ENCODE peak calls at places on chromosome 15, in six cellular contexts. P is activated T-cell treated with anti-CD3 and anti-CD28 coated beads, Interleukin-2, amount 50 U/mL, for 4 hours; F is NCI-H1694 treated with DMSO at 0.1 percent for 48 hours; M is thyroid gland; V is T follicular helper cell; A is DMS153. J is an unnamed sample.
A peak's percentile ranks its signal among the peaks of the same experiment; 100 is the strongest.

GRCh38 chr15:99051308-99051707 is 43.7 kb upstream of the PGPEP1L start:
- DNase-seq in P (no peak), F (no peak), M (no peak), V (no peak), A (no peak), J (no peak)

GRCh38 chr15:74531144-74531811 is 9.7 kb upstream of the ARID3B start:
- DNase-seq in P (no peak), F (no peak), M (no peak), V (no peak), A (no peak), J (peak; percentile 93)

GRCh38 chr15:42491540-42492225 is 742 bp upstream of the ZNF106 start:
- DNase-seq in P (no peak), F (no peak), M (no peak), V (no peak), A (no peak), J (no peak)

GRCh38 chr15:80371924-80372323 is 32.3 kb upstream of the ARNT2 start:
- DNase-seq in P (no peak), F (no peak), M (no peak), V (no peak), A (no peak), J (no peak)

GRCh38 chr15:99446565-99447496 is 119.0 kb upstream of the MEF2A start:
- DNase-seq in P (no peak), F (no peak), M (peak; percentile 59), V (no peak), A (no peak), J (no peak)

GRCh38 chr15:68576253-68577236 is 2.2 kb upstream of the CORO2B start:
- DNase-seq in P (no peak), F (peak; percentile 89), M (no peak), V (no peak), A (no peak), J (no peak)

GRCh38 chr15:77112819-77113569 is 42.1 kb upstream of the TSPAN3 start:
- DNase-seq in P (no peak), F (no peak), M (no peak), V (no peak), A (no peak), J (no peak)

GRCh38 chr15:68187559-68187958 is 17.6 kb downstream of the CALML4 start:
- DNase-seq in P (no peak), F (peak; percentile 65), M (peak; percentile 66), V (no peak), A (no peak), J (no peak)

GRCh38 chr15:73403171-73403570 is 34.4 kb upstream of the HCN4 start:
- DNase-seq in P (no peak), F (no peak), M (no peak), V (no peak), A (no peak), J (no peak)

GRCh38 chr15:69275104-69275670 is 23.5 kb upstream of the PAQR5 start:
- DNase-seq in P (no peak), F (no peak), M (no peak), V (no peak), A (no peak), J (no peak)

GRCh38 chr15:94056314-94056713 is 175.0 kb upstream of the MCTP2 start:
- DNase-seq in P (no peak), F (no peak), M (no peak), V (no peak), A (no peak), J (no peak)

GRCh38 chr15:82907350-82907749 is 45.2 kb downstream of the HOMER2 start:
- DNase-seq in P (no peak), F (no peak), M (no peak), V (no peak), A (no peak), J (no peak)

GRCh38 chr15:27866505-27867165 is 232.5 kb downstream of the OCA2 start:
- DNase-seq in P (no peak), F (no peak), M (no peak), V (no peak), A (no peak), J (no peak)